ENCODE peak calls at places on chromosomes 16 and 17, in seven cellular contexts. M, F, H, T, D, I and J are unnamed samples.

GRCh38 chr17:7916799-7917198 is 710 bp upstream of the RNF227 start:
- DNase-seq in M (no peak), F (no peak), H (no peak), T (no peak), D (peak; percentile 64), I (no peak), J (no peak)

GRCh38 chr17:82330322-82331239 is 3.0 kb downstream of the SECTM1 start:
- DNase-seq in M (no peak), F (no peak), H (peak; percentile 23), T (no peak), D (peak; percentile 75), I (no peak), J (no peak)

GRCh38 chr17:51044964-51045363 is 75.7 kb downstream of the SPAG9 start:
- DNase-seq in M (peak; percentile 34), F (no peak), H (no peak), T (no peak), D (peak; percentile 27), I (no peak), J (no peak)

GRCh38 chr17:8965394-8966168 is at the start of gene PIK3R5:
- DNase-seq in M (peak; percentile 82), F (peak; percentile 45), H (no peak), T (no peak), D (no peak), I (peak; percentile 76), J (no peak)

GRCh38 chr17:79852748-79853147 is 13.5 kb upstream of the CBX4 start:
- DNase-seq in M (no peak), F (no peak), H (peak; percentile 66), T (no peak), D (peak; percentile 35), I (no peak), J (no peak)

GRCh38 chr16:88339926-88340754 is 42.6 kb upstream of the ZNF469 start:
- DNase-seq in M (no peak), F (no peak), H (no peak), T (no peak), D (no peak), I (no peak), J (no peak)

GRCh38 chr17:55157165-55157564 is 107.6 kb upstream of the HLF start:
- DNase-seq in M (no peak), F (no peak), H (no peak), T (no peak), D (peak; percentile 25), I (no peak), J (no peak)

GRCh38 chr16:88700636-88701482 is 5.3 kb downstream of the RNF166 start:
- DNase-seq in M (no peak), F (peak; percentile 92), H (peak; percentile 95), T (peak; percentile 64), D (peak; percentile 95), I (peak; percentile 98), J (peak; percentile 92)

GRCh38 chr16:84052071-84052622 is 9.6 kb upstream of the SLC38A8 start:
- DNase-seq in M (no peak), F (no peak), H (no peak), T (no peak), D (no peak), I (no peak), J (peak; percentile 33)

GRCh38 chr17:80819422-80820164 is 172.0 kb upstream of the CHMP6 start:
- DNase-seq in M (no peak), F (no peak), H (no peak), T (no peak), D (no peak), I (no peak), J (peak; percentile 56)

GRCh38 chr17:3695129-3695722 is 729 bp downstream of the P2RX5 start:
- DNase-seq in M (no peak), F (no peak), H (no peak), T (no peak), D (no peak), I (no peak), J (no peak)

GRCh38 chr17:66726846-66727245 is 108.1 kb upstream of the CACNG5 start:
- DNase-seq in M (no peak), F (no peak), H (no peak), T (no peak), D (no peak), I (no peak), J (no peak)
- TF ChIP-seq CTCF in M (no peak), F (no peak), H (no peak), T (no peak), D (no peak), I (no peak), J (no peak)

GRCh38 chr16:35639233-35640205 is 2180.1 kb downstream of the TP53TG3F start:
- DNase-seq in M (no peak), F (no peak), H (no peak), T (no peak), D (no peak), I (no peak), J (no peak)

GRCh38 chr16:35631261-35631945 is 2172.0 kb downstream of the TP53TG3F start:
- DNase-seq in M (no peak), F (no peak), H (no peak), T (no peak), D (no peak), I (no peak), J (no peak)

GRCh38 chr16:35642322-35642835 is 2183.0 kb downstream of the TP53TG3F start:
- DNase-seq in M (no peak), F (no peak), H (no peak), T (no peak), D (no peak), I (no peak), J (no peak)

GRCh38 chr16:35637683-35638082 is 2178.3 kb downstream of the TP53TG3F start:
- DNase-seq in M (no peak), F (no peak), H (no peak), T (no peak), D (no peak), I (no peak), J (no peak)

DNA sequence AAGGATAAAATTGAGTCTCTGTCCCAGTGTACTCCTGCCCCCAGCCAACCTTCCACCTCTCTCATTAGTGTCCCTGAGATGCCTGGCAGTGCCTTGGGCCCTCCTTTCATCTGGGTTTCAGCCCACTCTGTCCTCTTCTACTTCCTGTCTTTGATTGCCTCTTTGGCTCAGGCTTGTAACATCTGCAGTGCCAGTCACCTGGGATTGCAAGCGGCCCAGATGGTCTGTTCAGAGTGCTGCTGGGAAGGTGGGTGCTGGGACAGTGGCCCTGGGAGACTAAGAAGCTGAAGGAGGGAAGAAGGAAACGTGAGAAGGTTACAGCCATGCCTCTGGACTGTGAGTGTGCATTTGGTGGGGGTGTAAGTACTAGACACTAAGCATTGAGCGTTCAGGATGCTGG is 2177.4 kb downstream of the TP53TG3F start:
- DNase-seq in M (no peak), F (no peak), H (no peak), T (no peak), D (no peak), I (no peak), J (no peak)
- H3K9me3 ChIP-seq in M (peaks cover 33% of the 10 kb centered on the region), F (no peaks in the 10 kb centered on the region), H (no peaks in the 10 kb centered on the region), T (no peaks in the 10 kb centered on the region), D (peaks cover 2% of the 10 kb centered on the region), I (no peaks in the 10 kb centered on the region), J (no peaks in the 10 kb centered on the region)

GRCh38 chr17:38868968-38869646 is 751 bp upstream of the LASP1 start:
- DNase-seq in M (peak; percentile 91), F (peak; percentile 96), H (peak; percentile 88), T (peak; percentile 77), D (peak; percentile 90), I (peak; percentile 88), J (peak; percentile 97)

GRCh38 chr17:38861399-38861843 is 7.9 kb upstream of the RPL23 start:
- DNase-seq in M (no peak), F (no peak), H (no peak), T (no peak), D (no peak), I (no peak), J (no peak)

GRCh38 chr17:38867179-38867994 is 2.5 kb upstream of the LASP1 start:
- DNase-seq in M (peak; percentile 83), F (peak; percentile 65), H (peak; percentile 66), T (peak; percentile 73), D (peak; percentile 71), I (peak; percentile 68), J (no peak)

GRCh38 chr17:38868095-38868967 is 1.5 kb upstream of the LASP1 start:
- DNase-seq in M (peak; percentile 65), F (peak; percentile 75), H (peak; percentile 47), T (peak; percentile 51), D (peak; percentile 80), I (no peak), J (no peak)

DNA sequence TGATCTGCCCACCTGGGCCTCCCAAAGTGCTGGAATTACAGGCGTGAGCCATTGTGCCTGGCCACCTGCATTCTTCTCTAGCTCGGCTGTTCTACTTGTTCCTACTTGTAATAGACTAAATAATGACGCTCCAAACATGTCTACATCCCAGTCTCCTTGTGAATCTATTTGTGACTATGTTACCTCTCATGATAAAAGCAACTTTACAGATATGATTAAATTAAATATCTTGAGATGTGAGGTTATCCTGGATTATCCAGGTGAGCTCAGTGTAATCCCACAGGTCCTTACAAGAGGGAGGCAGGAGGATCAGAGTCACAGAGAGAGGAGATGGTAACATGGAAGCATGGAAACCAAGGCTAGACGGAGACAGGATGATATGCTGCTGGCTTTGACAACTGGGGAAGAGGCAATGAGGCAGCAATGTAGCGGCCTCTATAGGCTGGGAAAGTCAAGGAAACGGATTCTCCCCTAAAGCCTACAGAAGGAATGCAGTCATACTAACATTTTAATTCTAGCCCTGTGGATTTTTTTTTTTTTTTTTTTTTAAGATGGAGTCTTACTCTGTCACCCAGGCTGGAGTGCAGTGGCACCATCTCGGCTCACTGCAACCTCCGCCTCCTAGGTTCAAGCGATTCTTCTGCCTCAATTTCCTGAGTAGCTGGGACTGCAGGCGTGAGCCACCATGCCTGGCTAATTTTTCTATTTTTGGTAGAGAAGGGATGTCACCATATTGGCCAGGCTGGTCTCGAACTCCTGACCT is 5.0 kb upstream of the LASP1 start:
- DNase-seq in M (peak; percentile 53), F (no peak), H (peak; percentile 34), T (no peak), D (peak; percentile 67), I (no peak), J (no peak)
- TF ChIP-seq CTCF in M (peak; percentile 47), F (no peak), H (peak; percentile 37), T (peak; percentile 38), D (peak; percentile 62), I (no peak), J (no peak)

GRCh38 chr17:22507823-22508222 is 815.5 kb downstream of the KCNJ18 start:
- DNase-seq in M (no peak), F (no peak), H (no peak), T (no peak), D (no peak), I (no peak), J (no peak)

GRCh38 chr17:22503322-22503899 is 811.1 kb downstream of the KCNJ18 start:
- DNase-seq in M (no peak), F (no peak), H (no peak), T (no peak), D (no peak), I (no peak), J (no peak)

GRCh38 chr17:22506231-22506630 is 813.9 kb downstream of the KCNJ18 start:
- DNase-seq in M (no peak), F (no peak), H (no peak), T (no peak), D (no peak), I (no peak), J (no peak)

GRCh38 chr17:22506861-22507260 is 814.5 kb downstream of the KCNJ18 start:
- DNase-seq in M (no peak), F (no peak), H (no peak), T (no peak), D (no peak), I (no peak), J (no peak)

DNA sequence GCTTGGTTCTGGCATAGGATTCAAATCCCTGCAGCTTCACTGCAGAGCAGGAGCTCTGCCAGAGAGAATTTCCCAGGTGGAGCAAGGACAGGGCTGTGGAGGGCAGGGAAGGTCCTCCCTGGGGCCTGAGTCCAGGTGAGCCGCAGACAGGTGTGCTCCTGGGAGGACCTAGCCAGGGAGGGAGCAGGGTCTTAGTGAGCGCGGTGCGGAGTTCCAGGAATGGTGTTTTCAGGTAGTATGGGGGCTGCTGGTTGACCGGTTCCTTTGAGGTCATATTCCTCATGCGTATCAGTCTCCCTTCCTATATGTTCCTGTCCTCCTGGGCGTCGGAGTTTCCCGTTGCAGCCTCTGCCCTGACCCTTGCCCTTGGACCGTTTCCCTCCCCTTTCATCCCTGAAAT is 813.3 kb downstream of the KCNJ18 start:
- DNase-seq in M (no peak), F (no peak), H (no peak), T (no peak), D (no peak), I (no peak), J (no peak)
- H3K9me3 ChIP-seq in M (peaks cover 17% of the 10 kb centered on the region), F (peaks cover 4% of the 10 kb centered on the region), H (no peaks in the 10 kb centered on the region), T (peaks cover 2% of the 10 kb centered on the region), D (no peaks in the 10 kb centered on the region), I (no peaks in the 10 kb centered on the region), J (no peaks in the 10 kb centered on the region)